ENCODE peak calls at places on chromosomes 1 and 21, in four cellular contexts. W is Peyer's patch; U is CD4-positive, alpha-beta T cell; A is adrenal gland. L is an unnamed sample. For H3K9me3, the result is how much of the 10 kb centered on the place peaks cover.

GRCh38 chr1:54331843-54332688 is 74.1 kb downstream of the SSBP3 start:
- DNase-seq in W (no peak), U (no peak), A (peak), L (no peak)

GRCh38 chr1:1285618-1286311 is 5.5 kb downstream of the SCNN1D start:
- DNase-seq in A (no peak), U (no peak), W (no peak), L (no peak)

GRCh38 chr1:111399792-111400610 is 27.5 kb downstream of the OVGP1 start:
- DNase-seq in W (no peak), A (peak), U (no peak), L (peak)

GRCh38 chr1:229874150-229874549 is 192.9 kb upstream of the GALNT2 start:
- DNase-seq in W (no peak), U (no peak), A (no peak), L (no peak)

GRCh38 chr21:34544032-34544496 is 32.1 kb upstream of the KCNE1 start:
- DNase-seq in W (peak), A (peak), U (peak), L (peak)

GRCh38 chr21:45913416-45913765 is 68.2 kb upstream of the COL6A1 start:
- DNase-seq in U (no peak), W (no peak), A (no peak), L (no peak)

GRCh38 chr1:150971583-150972416 is 2.8 kb downstream of the CERS2 start:
- DNase-seq in W (no peak), A (peak), U (no peak), L (no peak)

GRCh38 chr1:146034976-146035469 is 13.5 kb upstream of the HJV start:
- DNase-seq in W (no peak), A (no peak), U (no peak), L (no peak)

GRCh38 chr1:228487336-228488106 is at the start of gene RNF187:
- DNase-seq in W (peak), U (peak), A (peak), L (peak)

GRCh38 chr1:169487561-169487960 is 1.8 kb upstream of the SLC19A2 start:
- DNase-seq in U (no peak), W (no peak), A (no peak), L (no peak)

GRCh38 chr21:30491963-30492428 is at the start of gene KRTAP19-3:
- DNase-seq in A (no peak), U (no peak), W (no peak), L (no peak)

GRCh38 chr21:30502041-30502440 is at the start of gene KRTAP19-5:
- DNase-seq in U (no peak), A (no peak), W (no peak), L (no peak)

DNA sequence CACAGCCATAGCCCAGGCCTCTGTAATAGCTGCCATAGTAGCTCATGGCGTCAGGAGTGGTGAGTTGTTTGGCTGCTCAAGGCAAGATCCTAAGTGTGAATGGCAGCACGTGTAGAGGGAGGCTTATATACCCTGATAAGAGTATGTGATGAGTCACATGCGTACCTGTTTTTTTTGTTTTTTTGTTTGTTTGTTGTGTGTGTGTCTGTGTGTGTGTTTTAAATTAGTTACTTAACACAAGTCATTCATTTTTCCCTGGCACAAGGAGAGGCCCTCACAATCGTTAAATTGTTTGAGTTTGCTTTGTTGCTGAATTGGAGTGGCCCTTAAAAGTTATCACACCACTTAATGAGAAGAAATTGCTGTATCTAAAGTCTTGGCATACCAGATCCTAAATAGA is at the start of gene KRTAP19-4:
- DNase-seq in U (no peak), W (no peak), A (no peak), L (no peak)
- H3K9me3 ChIP-seq in U (under half), W (under half), A (under half), L (under half)

DNA sequence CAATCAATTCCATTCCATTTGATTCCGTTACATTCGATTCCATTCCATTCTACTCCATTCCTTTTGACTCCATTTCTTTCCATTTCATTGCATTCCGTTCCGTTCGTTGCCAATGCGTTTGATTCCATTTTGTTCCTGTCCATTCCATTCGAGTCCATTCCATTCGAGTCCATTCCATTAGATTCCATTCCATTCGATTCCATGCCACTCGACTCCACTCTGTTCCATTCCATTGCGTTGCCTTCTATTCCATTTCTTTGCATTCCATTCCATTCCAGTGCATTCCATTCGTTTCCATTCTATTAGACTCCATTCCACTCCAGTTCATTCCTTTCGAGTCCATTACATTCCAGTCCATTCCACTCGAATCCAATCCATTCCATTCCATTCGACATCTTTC is 2587.5 kb upstream of the TPTE start:
- DNase-seq in W (no peak), A (no peak), U (no peak), L (no peak)
- H3K9me3 ChIP-seq in W (under half), A (half or more), U (half or more), L (half or more)

GRCh38 chr1:49323925-49324540 is 547.3 kb upstream of the BEND5 start:
- DNase-seq in A (no peak), U (no peak), W (no peak), L (no peak)
- H3K9me3 ChIP-seq in A (under half), U (under half), W (under half), L (under half)

DNA sequence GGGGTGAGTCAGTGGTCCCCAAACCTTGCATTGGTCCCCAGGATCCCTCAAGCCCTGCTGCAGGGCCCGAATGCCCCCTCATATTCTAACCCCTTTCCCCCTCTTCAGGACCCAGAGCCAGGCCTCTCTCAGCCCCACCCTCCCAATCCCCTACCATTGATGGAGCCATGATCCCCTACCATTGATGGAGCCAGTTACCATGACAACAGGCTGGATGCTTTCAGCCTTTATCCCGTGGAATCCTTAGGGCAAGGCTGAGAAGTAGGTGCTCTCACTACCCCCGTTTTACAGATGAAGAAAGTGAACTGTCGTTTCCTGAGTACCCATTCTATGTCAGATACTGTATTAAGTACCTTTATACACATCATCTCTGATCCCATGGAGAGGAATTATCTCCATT is 70.8 kb downstream of the EPHB2 start:
- DNase-seq in A (no peak), W (no peak), U (no peak), L (no peak)
- H3K9me3 ChIP-seq in A (under half), W (under half), U (under half), L (under half)

GRCh38 chr21:44712203-44713028 is 1.0 kb upstream of the TSPEAR start:
- DNase-seq in U (no peak), A (no peak), W (no peak), L (no peak)

GRCh38 chr21:44713846-44714245 is 2.5 kb upstream of the TSPEAR start:
- DNase-seq in W (no peak), U (no peak), A (no peak), L (no peak)

GRCh38 chr21:44711327-44712202 is at the start of gene TSPEAR:
- DNase-seq in W (peak), A (no peak), U (no peak), L (peak)

GRCh38 chr21:44714905-44715304 is 3.5 kb upstream of the TSPEAR start:
- DNase-seq in A (no peak), W (no peak), U (no peak), L (no peak)

GRCh38 chr21:44713130-44713529 is 1.8 kb upstream of the TSPEAR start:
- DNase-seq in A (no peak), W (peak), U (no peak), L (no peak)
- H3K9me3 ChIP-seq in A (under half), W (under half), U (under half), L (under half)

GRCh38 chr21:21396424-21396823 is 398.2 kb downstream of the NCAM2 start:
- DNase-seq in A (no peak), U (no peak), W (no peak), L (no peak)
- H3K9me3 ChIP-seq in A (under half), U (under half), W (under half), L (under half)

GRCh38 chr1:2890221-2890850 is 88.8 kb upstream of the TTC34 start:
- DNase-seq in U (no peak), A (no peak), W (no peak), L (no peak)
- H3K9me3 ChIP-seq in U (under half), A (under half), W (under half), L (under half)

GRCh38 chr1:23356451-23356850 is 12.4 kb upstream of the HNRNPR start:
- DNase-seq in A (no peak), W (no peak), U (no peak), L (no peak)
- H3K9me3 ChIP-seq in A (under half), W (under half), U (under half), L (under half)